ENCODE peak calls at places on chromosome 15, in four cellular contexts. Q is ureter, H is T-helper 17 cell, C is endodermal cell. L is an unnamed sample.

GRCh38 chr15:52862657-52863056 is 72.5 kb upstream of the ONECUT1 start:
- DNase-seq in Q (no peak), H (no peak), C (no peak), L (no peak)

GRCh38 chr15:52796228-52796521 is 6.0 kb upstream of the ONECUT1 start:
- DNase-seq in Q (no peak), H (no peak), C (peak), L (no peak)

GRCh38 chr15:72009207-72009606 is 108.7 kb downstream of the MYO9A start:
- DNase-seq in Q (no peak), H (no peak), C (peak), L (no peak)

GRCh38 chr15:59104602-59104911 is 389 bp upstream of the CCNB2 start:
- DNase-seq in Q (no peak), H (no peak), C (no peak), L (no peak)

GRCh38 chr15:82567661-82568060 is 27.4 kb upstream of the RPS17 start:
- DNase-seq in Q (no peak), H (no peak), C (peak), L (no peak)

GRCh38 chr15:73930790-73931281 is 4.6 kb downstream of the LOXL1 start:
- DNase-seq in Q (no peak), H (no peak), C (no peak), L (no peak)

GRCh38 chr15:74201656-74202420 is 749 bp downstream of the STRA6 start:
- DNase-seq in Q (no peak), H (no peak), C (no peak), L (no peak)

GRCh38 chr15:65940618-65940909 is 71.3 kb downstream of the RAB11A start:
- DNase-seq in Q (no peak), H (no peak), C (no peak), L (no peak)

GRCh38 chr15:48144889-48145288 is 24.1 kb downstream of the SLC24A5 start:
- DNase-seq in Q (no peak), H (no peak), C (no peak), L (no peak)

GRCh38 chr15:67176195-67176971 is 78.1 kb downstream of the AAGAB start:
- DNase-seq in Q (no peak), H (no peak), C (peak), L (peak)